ENCODE peak calls at places on chromosomes 6 and 20, in ten cellular contexts. S is transverse colon, T is lower lobe of right lung, C is breast epithelium, V is WERI-Rb-1, A is Karpas-422, I is aorta, N is PC-3, K is H7, D is body of pancreas. W is an unnamed sample. For H3K36me3, the result is how much of the 10 kb centered on the place peaks cover.

GRCh38 chr20:44460795-44461141 is 14.9 kb upstream of the TTPAL start:
- DNase-seq in S (no peak), T (no peak), C (no peak), V (no peak), A (peak), I (no peak), N (peak), K (no peak), D (no peak), W (peak)

GRCh38 chr6:144762450-144762849 is 477.3 kb downstream of the UTRN start:
- DNase-seq in S (no peak), T (no peak), C (no peak), V (no peak), A (no peak), I (no peak), N (no peak), K (no peak), D (no peak), W (no peak)

GRCh38 chr6:24779416-24779815 is 4.7 kb downstream of the GMNN start:
- DNase-seq in S (no peak), T (no peak), C (no peak), V (no peak), A (no peak), I (no peak), N (peak), K (no peak), D (no peak), W (no peak)

GRCh38 chr6:137879885-137880430 is 12.9 kb downstream of the TNFAIP3 start:
- DNase-seq in S (no peak), T (no peak), C (no peak), V (no peak), A (no peak), I (no peak), N (no peak), K (peak), D (no peak), W (no peak)

GRCh38 chr6:128208078-128208477 is 307.2 kb upstream of the THEMIS start:
- DNase-seq in S (no peak), T (no peak), C (no peak), V (no peak), A (no peak), I (no peak), N (peak), K (no peak), D (no peak), W (no peak)

GRCh38 chr6:71510856-71511255 is 222.2 kb downstream of the OGFRL1 start:
- DNase-seq in S (no peak), T (no peak), C (no peak), V (no peak), A (no peak), I (no peak), N (no peak), K (no peak), D (no peak), W (no peak)

GRCh38 chr20:41649489-41649888 is 31.3 kb upstream of the CHD6 start:
- DNase-seq in S (no peak), T (no peak), C (no peak), V (no peak), A (no peak), I (no peak), N (no peak), K (no peak), D (no peak), W (no peak)

GRCh38 chr6:41492261-41492891 is 53.8 kb upstream of the FOXP4 start:
- DNase-seq in S (no peak), T (no peak), C (no peak), V (peak), A (no peak), I (no peak), N (no peak), K (no peak), D (no peak), W (no peak)

GRCh38 chr6:31272856-31273626 is 1.1 kb upstream of the HLA-C start:
- DNase-seq in S (no peak), T (no peak), C (no peak), V (no peak), A (no peak), I (no peak), N (no peak), K (no peak), D (no peak), W (no peak)

GRCh38 chr20:43669332-43669731 is 2.4 kb downstream of the MYBL2 start:
- DNase-seq in S (no peak), T (no peak), C (no peak), V (no peak), A (peak), I (no peak), N (peak), K (no peak), D (peak), W (no peak)

GRCh38 chr6:53857318-53858094 is 62.7 kb downstream of the LRRC1 start:
- DNase-seq in S (no peak), T (no peak), C (no peak), V (no peak), A (no peak), I (no peak), N (no peak), K (no peak), D (no peak), W (no peak)

GRCh38 chr6:169752074-169752623 is 727 bp downstream of the ERMARD start:
- DNase-seq in S (no peak), T (no peak), C (no peak), V (no peak), A (peak), I (no peak), N (no peak), K (no peak), D (no peak), W (no peak)

GRCh38 chr6:134722996-134723871 is 226.7 kb downstream of the ALDH8A1 start:
- DNase-seq in S (no peak), T (no peak), C (no peak), V (no peak), A (no peak), I (no peak), N (no peak), K (no peak), D (no peak), W (no peak)

GRCh38 chr6:52801188-52801841 is 2.3 kb downstream of the GSTA1 start:
- DNase-seq in S (no peak), T (no peak), C (no peak), V (no peak), A (no peak), I (no peak), N (no peak), K (no peak), D (no peak), W (no peak)

GRCh38 chr6:156425374-156425773 is 351.8 kb upstream of the ARID1B start:
- DNase-seq in S (no peak), T (no peak), C (no peak), V (no peak), A (no peak), I (no peak), N (no peak), K (no peak), D (no peak), W (no peak)

GRCh38 chr6:170135821-170136471 is 154.9 kb downstream of the DLL1 start:
- DNase-seq in S (no peak), T (no peak), C (peak), V (no peak), A (no peak), I (peak), N (no peak), K (peak), D (peak), W (no peak)

GRCh38 chr6:127148511-127148910 is 30.0 kb downstream of the RSPO3 start:
- DNase-seq in S (no peak), T (no peak), C (no peak), V (no peak), A (no peak), I (no peak), N (no peak), K (no peak), D (no peak), W (no peak)

GRCh38 chr6:3835055-3835731 is 14.0 kb upstream of the FAM50B start:
- DNase-seq in S (peak), T (no peak), C (no peak), V (no peak), A (no peak), I (peak), N (no peak), K (peak), D (peak), W (no peak)

GRCh38 chr20:41748051-41748450 is 129.9 kb upstream of the CHD6 start:
- DNase-seq in S (no peak), T (no peak), C (no peak), V (no peak), A (no peak), I (no peak), N (no peak), K (peak), D (no peak), W (no peak)

GRCh38 chr6:140043762-140044378 is 669.4 kb upstream of the CITED2 start:
- DNase-seq in S (no peak), T (no peak), C (no peak), V (no peak), A (no peak), I (no peak), N (peak), K (no peak), D (no peak), W (no peak)

GRCh38 chr6:46626228-46626909 is 26.2 kb downstream of the CYP39A1 start:
- DNase-seq in S (no peak), T (no peak), C (no peak), V (no peak), A (peak), I (no peak), N (peak), K (peak), D (no peak), W (peak)

GRCh38 chr6:2971420-2972218 is at the start of gene SERPINB6:
- DNase-seq in S (peak), T (peak), C (peak), V (peak), A (no peak), I (peak), N (peak), K (peak), D (peak), W (peak)

GRCh38 chr6:12962995-12963394 is 246.4 kb downstream of the PHACTR1 start:
- DNase-seq in S (no peak), T (no peak), C (no peak), V (no peak), A (no peak), I (no peak), N (no peak), K (no peak), D (no peak), W (no peak)

GRCh38 chr6:162675503-162675902 is 52.1 kb downstream of the PRKN start:
- DNase-seq in S (no peak), T (no peak), C (no peak), V (no peak), A (no peak), I (no peak), N (no peak), K (no peak), D (no peak), W (no peak)

GRCh38 chr6:158481612-158482473 is 78.0 kb upstream of the TMEM181 start:
- DNase-seq in S (no peak), T (no peak), C (no peak), V (no peak), A (no peak), I (no peak), N (peak), K (no peak), D (no peak), W (no peak)

GRCh38 chr6:34955447-34955846 is 66.4 kb downstream of the ANKS1A start:
- DNase-seq in S (no peak), T (no peak), C (no peak), V (no peak), A (peak), I (no peak), N (no peak), K (no peak), D (no peak), W (no peak)

GRCh38 chr6:122839477-122839876 is 50.4 kb downstream of the SMPDL3A start:
- DNase-seq in S (peak), T (no peak), C (peak), V (peak), A (peak), I (no peak), N (peak), K (peak), D (peak), W (peak)
- H3K36me3 ChIP-seq in S (under half), T (under half), C (under half), V (under half), A (under half), I (under half), N (under half), K (under half), D (under half), W (under half)

DNA sequence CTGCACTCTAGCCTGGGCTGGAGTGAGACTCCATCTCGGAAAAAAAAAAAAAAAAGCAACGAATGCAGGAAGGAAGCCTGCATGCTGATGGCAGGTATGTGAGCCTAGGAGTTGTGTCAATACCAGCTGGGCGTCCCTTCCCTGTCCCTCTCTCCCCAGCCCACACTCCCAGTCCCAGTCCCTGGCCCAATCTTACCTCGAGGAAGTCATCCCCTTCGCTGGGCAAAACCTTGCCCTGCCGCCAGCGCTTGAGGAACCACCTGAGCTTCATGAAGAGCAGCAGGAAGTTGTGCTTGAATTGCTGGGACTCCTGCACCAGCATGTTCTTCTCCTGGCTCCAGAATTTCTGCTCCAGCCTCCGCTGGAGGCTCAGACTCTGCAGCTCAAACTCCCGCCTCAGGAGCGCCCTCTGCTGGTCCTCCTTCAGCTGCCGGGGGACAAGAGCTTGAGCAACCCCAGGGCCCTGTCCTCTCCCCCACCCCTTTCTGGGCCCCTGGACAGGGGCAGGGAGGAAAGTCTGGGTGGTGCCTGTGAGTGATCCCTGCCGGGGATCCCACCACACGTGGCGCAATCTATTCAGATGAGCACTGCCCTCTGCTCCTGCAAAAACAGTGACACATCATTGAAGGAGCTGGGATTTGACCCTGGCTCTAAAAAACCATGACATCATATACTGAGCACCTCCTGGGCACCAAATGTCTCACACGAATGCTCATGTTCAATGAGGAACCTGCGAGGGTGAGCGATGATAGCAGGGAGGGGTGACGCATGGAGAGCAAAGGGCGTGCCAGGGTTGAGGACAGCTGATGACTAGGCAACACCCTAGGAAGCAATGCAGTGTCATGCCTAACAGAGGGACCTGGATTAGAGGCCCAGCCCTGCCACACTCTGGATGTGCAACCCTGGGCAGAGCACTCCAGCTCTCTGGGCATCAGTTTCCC is 35.0 kb upstream of the DSN1 start:
- DNase-seq in S (peak), T (peak), C (no peak), V (peak), A (peak), I (peak), N (peak), K (peak), D (peak), W (peak)
- H3K36me3 ChIP-seq in S (under half), T (half or more), C (under half), V (half or more), A (half or more), I (under half), N (under half), K (under half), D (under half), W (half or more)

GRCh38 chr20:3037654-3038053 is 5.8 kb upstream of the GNRH2 start:
- DNase-seq in S (no peak), T (no peak), C (no peak), V (no peak), A (no peak), I (no peak), N (no peak), K (no peak), D (no peak), W (no peak)
- H3K36me3 ChIP-seq in S (under half), T (half or more), C (under half), V (half or more), A (under half), I (under half), N (under half), K (under half), D (under half), W (under half)

DNA sequence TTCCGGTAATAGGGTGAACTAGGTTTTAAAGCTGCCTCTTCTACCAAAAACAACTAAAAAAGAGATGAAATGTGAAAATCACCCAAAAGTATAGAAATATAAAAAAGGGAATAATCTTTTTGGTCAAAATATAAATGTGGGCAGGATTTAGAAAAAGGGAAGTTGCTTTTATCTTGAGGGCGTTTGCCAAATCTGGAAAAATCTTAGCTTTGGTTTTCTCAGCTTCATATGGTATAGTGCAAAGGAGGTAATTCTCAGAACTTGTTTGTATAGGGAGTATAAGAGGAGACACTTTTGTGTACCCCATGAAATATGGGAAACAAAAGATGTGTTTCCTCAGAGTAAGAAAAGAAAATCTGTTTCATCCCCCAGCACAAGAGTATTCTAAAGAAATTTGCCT is 54.2 kb upstream of the TRIM26 start:
- DNase-seq in S (no peak), T (no peak), C (no peak), V (no peak), A (no peak), I (no peak), N (no peak), K (no peak), D (no peak), W (no peak)
- H3K36me3 ChIP-seq in S (under half), T (under half), C (under half), V (under half), A (under half), I (under half), N (under half), K (under half), D (under half), W (under half)

W was measured in tibial nerve.